ENCODE peak calls at places on chromosomes 3 and 15, in seven cellular contexts. One of them, this sample, is unnamed.

GRCh38 chr3:47513125-47513929 is at the start of gene ELP6:
- DNase-seq in endothelial cell of umbilical vein: peak
- DNase-seq in stomach: peak
- DNase-seq in HCT116: peak
- DNase-seq in esophagus muscularis mucosa: peak
- DNase-seq in K562: peak
- DNase-seq in prostate gland: peak
- DNase-seq in this sample: peak

GRCh38 chr3:190286014-190286413 is 36.2 kb downstream of the CLDN1 start:
- DNase-seq in endothelial cell of umbilical vein: no peak
- DNase-seq in stomach: no peak
- DNase-seq in HCT116: no peak
- DNase-seq in esophagus muscularis mucosa: no peak
- DNase-seq in K562: no peak
- DNase-seq in prostate gland: no peak
- DNase-seq in this sample: no peak

GRCh38 chr3:63724987-63725386 is 72.5 kb downstream of the SNTN start:
- DNase-seq in endothelial cell of umbilical vein: no peak
- DNase-seq in stomach: no peak
- DNase-seq in HCT116: no peak
- DNase-seq in esophagus muscularis mucosa: no peak
- DNase-seq in K562: peak
- DNase-seq in prostate gland: no peak
- DNase-seq in this sample: no peak

GRCh38 chr3:51706021-51706485 is 815 bp upstream of the GRM2 start:
- DNase-seq in endothelial cell of umbilical vein: no peak
- DNase-seq in stomach: no peak
- DNase-seq in HCT116: no peak
- DNase-seq in esophagus muscularis mucosa: no peak
- DNase-seq in K562: no peak
- DNase-seq in prostate gland: no peak
- DNase-seq in this sample: no peak

GRCh38 chr3:133293397-133294107 is 106.3 kb upstream of the BFSP2 start:
- DNase-seq in endothelial cell of umbilical vein: peak
- DNase-seq in stomach: no peak
- DNase-seq in HCT116: no peak
- DNase-seq in esophagus muscularis mucosa: no peak
- DNase-seq in K562: no peak
- DNase-seq in prostate gland: no peak
- DNase-seq in this sample: no peak

GRCh38 chr15:38547255-38547997 is 17.2 kb downstream of the RASGRP1 start:
- DNase-seq in endothelial cell of umbilical vein: no peak
- DNase-seq in stomach: no peak
- DNase-seq in HCT116: no peak
- DNase-seq in esophagus muscularis mucosa: peak
- DNase-seq in K562: no peak
- DNase-seq in prostate gland: no peak
- DNase-seq in this sample: no peak

GRCh38 chr3:156787926-156788663 is 38.1 kb upstream of the LEKR1 start:
- DNase-seq in endothelial cell of umbilical vein: peak
- DNase-seq in stomach: no peak
- DNase-seq in HCT116: peak
- DNase-seq in esophagus muscularis mucosa: no peak
- DNase-seq in K562: peak
- DNase-seq in prostate gland: no peak
- DNase-seq in this sample: no peak

GRCh38 chr15:71273731-71274447 is 158.6 kb downstream of the THSD4 start:
- DNase-seq in endothelial cell of umbilical vein: no peak
- DNase-seq in stomach: no peak
- DNase-seq in HCT116: no peak
- DNase-seq in esophagus muscularis mucosa: no peak
- DNase-seq in K562: no peak
- DNase-seq in prostate gland: no peak
- DNase-seq in this sample: no peak

GRCh38 chr15:98955980-98956723 is 51.4 kb downstream of the PGPEP1L start:
- DNase-seq in endothelial cell of umbilical vein: peak
- DNase-seq in stomach: no peak
- DNase-seq in HCT116: no peak
- DNase-seq in esophagus muscularis mucosa: no peak
- DNase-seq in K562: no peak
- DNase-seq in prostate gland: no peak
- DNase-seq in this sample: no peak
- TF ChIP-seq POLR2AphosphoS5 in endothelial cell of umbilical vein: no peak
- TF ChIP-seq POLR2AphosphoS5 in stomach: no peak
- TF ChIP-seq POLR2AphosphoS5 in HCT116: no peak
- TF ChIP-seq POLR2AphosphoS5 in esophagus muscularis mucosa: no peak
- TF ChIP-seq POLR2AphosphoS5 in K562: no peak
- TF ChIP-seq POLR2AphosphoS5 in prostate gland: no peak
- TF ChIP-seq POLR2AphosphoS5 in this sample: no peak

GRCh38 chr15:88906551-88906950 is 6.6 kb downstream of the MFGE8 start:
- DNase-seq in endothelial cell of umbilical vein: no peak
- DNase-seq in stomach: no peak
- DNase-seq in HCT116: no peak
- DNase-seq in esophagus muscularis mucosa: no peak
- DNase-seq in K562: no peak
- DNase-seq in prostate gland: no peak
- DNase-seq in this sample: peak
- H3K4me3 ChIP-seq in endothelial cell of umbilical vein: no peak
- H3K4me3 ChIP-seq in stomach: no peak
- H3K4me3 ChIP-seq in HCT116: no peak
- H3K4me3 ChIP-seq in esophagus muscularis mucosa: no peak
- H3K4me3 ChIP-seq in K562: no peak
- H3K4me3 ChIP-seq in prostate gland: no peak
- H3K4me3 ChIP-seq in this sample: no peak

GRCh38 chr15:64153480-64154367 is 2.2 kb downstream of the SNX22 start:
- DNase-seq in endothelial cell of umbilical vein: peak
- DNase-seq in stomach: peak
- DNase-seq in HCT116: peak
- DNase-seq in esophagus muscularis mucosa: peak
- DNase-seq in K562: peak
- DNase-seq in prostate gland: peak
- DNase-seq in this sample: peak
- TF ChIP-seq POLR2A in endothelial cell of umbilical vein: peak
- TF ChIP-seq POLR2A in stomach: no peak
- TF ChIP-seq POLR2A in HCT116: no peak
- TF ChIP-seq POLR2A in esophagus muscularis mucosa: no peak
- TF ChIP-seq POLR2A in K562: peak
- TF ChIP-seq POLR2A in prostate gland: no peak
- TF ChIP-seq POLR2A in this sample: no peak

DNA sequence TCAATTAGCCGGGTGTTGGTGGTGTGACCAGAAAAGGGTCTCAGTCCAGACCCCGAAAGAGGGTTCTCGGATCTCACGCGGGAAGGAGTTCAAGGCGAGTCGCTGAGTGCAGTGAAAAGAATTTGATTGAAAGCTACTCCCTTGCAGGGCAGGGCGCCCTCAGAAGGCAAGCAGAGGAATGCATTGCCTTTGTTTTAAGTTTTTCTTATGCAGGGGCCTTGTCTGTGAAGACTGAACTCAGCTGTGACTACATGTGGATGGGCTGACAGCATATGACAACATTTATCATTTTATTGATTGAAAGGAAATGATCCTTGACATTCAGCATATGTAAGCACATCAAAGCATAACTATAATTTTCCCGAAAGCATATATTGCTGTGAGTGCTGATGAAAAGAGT is 11.8 kb downstream of the CPN2 start:
- DNase-seq in endothelial cell of umbilical vein: no peak
- DNase-seq in stomach: no peak
- DNase-seq in HCT116: no peak
- DNase-seq in esophagus muscularis mucosa: no peak
- DNase-seq in K562: no peak
- DNase-seq in prostate gland: no peak
- DNase-seq in this sample: no peak
- TF ChIP-seq POLR2AphosphoS5 in endothelial cell of umbilical vein: no peak
- TF ChIP-seq POLR2AphosphoS5 in stomach: no peak
- TF ChIP-seq POLR2AphosphoS5 in HCT116: no peak
- TF ChIP-seq POLR2AphosphoS5 in esophagus muscularis mucosa: no peak
- TF ChIP-seq POLR2AphosphoS5 in K562: no peak
- TF ChIP-seq POLR2AphosphoS5 in prostate gland: no peak
- TF ChIP-seq POLR2AphosphoS5 in this sample: no peak

DNA sequence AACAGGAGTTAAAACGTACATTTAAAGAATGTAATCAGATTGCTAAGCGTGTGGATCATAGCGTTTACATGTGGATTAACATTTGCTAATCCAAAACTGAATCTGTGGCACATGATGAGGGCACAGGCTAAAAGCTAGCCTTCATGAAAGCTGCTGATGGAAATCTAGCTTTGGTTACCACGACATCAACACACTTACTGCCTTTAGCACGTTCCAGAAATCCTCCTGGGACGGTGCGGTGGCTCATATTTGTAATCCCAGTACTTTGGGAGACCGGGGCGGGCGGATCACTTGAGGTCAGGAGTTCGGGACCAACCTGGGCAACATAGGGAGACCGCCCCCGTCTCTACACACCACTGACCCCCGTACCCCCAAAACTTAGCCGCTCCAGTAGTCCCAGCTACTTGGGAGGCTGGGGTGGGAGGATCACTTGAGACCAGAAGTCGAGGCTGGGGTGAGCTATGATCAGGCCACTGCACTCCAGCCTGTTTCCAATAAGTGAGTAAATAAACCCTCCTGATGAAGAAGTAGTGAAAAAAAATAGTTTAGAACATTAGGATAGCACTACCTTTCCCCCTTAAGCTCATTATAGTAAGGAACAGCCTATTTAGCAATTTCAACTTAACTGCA is 1.2 kb upstream of the PRTG start:
- DNase-seq in endothelial cell of umbilical vein: no peak
- DNase-seq in stomach: no peak
- DNase-seq in HCT116: no peak
- DNase-seq in esophagus muscularis mucosa: no peak
- DNase-seq in K562: no peak
- DNase-seq in prostate gland: no peak
- DNase-seq in this sample: no peak
- H3K4me3 ChIP-seq in endothelial cell of umbilical vein: no peak
- H3K4me3 ChIP-seq in stomach: no peak
- H3K4me3 ChIP-seq in HCT116: no peak
- H3K4me3 ChIP-seq in esophagus muscularis mucosa: no peak
- H3K4me3 ChIP-seq in K562: no peak
- H3K4me3 ChIP-seq in prostate gland: no peak
- H3K4me3 ChIP-seq in this sample: no peak

GRCh38 chr3:128763967-128764366 is 38.0 kb downstream of the RAB7A start:
- DNase-seq in endothelial cell of umbilical vein: no peak
- DNase-seq in stomach: no peak
- DNase-seq in HCT116: no peak
- DNase-seq in esophagus muscularis mucosa: no peak
- DNase-seq in K562: peak
- DNase-seq in prostate gland: no peak
- DNase-seq in this sample: no peak
- TF ChIP-seq POLR2A in endothelial cell of umbilical vein: no peak
- TF ChIP-seq POLR2A in stomach: no peak
- TF ChIP-seq POLR2A in HCT116: no peak
- TF ChIP-seq POLR2A in esophagus muscularis mucosa: no peak
- TF ChIP-seq POLR2A in K562: no peak
- TF ChIP-seq POLR2A in prostate gland: no peak
- TF ChIP-seq POLR2A in this sample: no peak